ENCODE peak calls at places on chromosomes 11 and 22, in ten cellular contexts. V is NCI-H1092 treated with DMSO at 0.1 percent for 48 hours, U is renal cortical epithelial cell, N is choroid plexus epithelial cell, A is mucosa of descending colon, S is thoracic aorta, G is RPMI8226, M is lower leg skin, D is AG09319, R is cardiac septum. F is an unnamed sample.
A peak's percentile ranks its signal among the peaks of the same experiment; 100 is the strongest.

GRCh38 chr11:68067991-68068390 is 29.2 kb downstream of the TCIRG1 start:
- DNase-seq in V (no peak), U (no peak), N (no peak), A (no peak), S (no peak), G (no peak), M (no peak), D (no peak), R (no peak), F (no peak)

GRCh38 chr11:3796796-3797328 is 492 bp downstream of the NUP98 start:
- DNase-seq in V (peak; percentile 38), U (no peak), N (no peak), A (no peak), S (no peak), G (no peak), M (no peak), D (no peak), R (no peak), F (peak; percentile 63)

GRCh38 chr11:19953909-19954308 is 206.4 kb downstream of the DBX1 start:
- DNase-seq in V (peak; percentile 62), U (peak; percentile 93), N (peak; percentile 94), A (no peak), S (no peak), G (no peak), M (no peak), D (no peak), R (no peak), F (peak; percentile 36)

GRCh38 chr11:8375460-8375859 is 111.8 kb upstream of the LMO1 start:
- DNase-seq in V (no peak), U (no peak), N (no peak), A (no peak), S (no peak), G (no peak), M (no peak), D (no peak), R (no peak), F (no peak)

GRCh38 chr22:48305726-48306235 is 1521.9 kb downstream of the BRD1 start:
- DNase-seq in V (no peak), U (no peak), N (no peak), A (no peak), S (no peak), G (no peak), M (no peak), D (no peak), R (peak; percentile 61), F (no peak)

GRCh38 chr11:76670475-76671235 is at the start of gene LRRC32:
- DNase-seq in V (peak; percentile 22), U (no peak), N (peak; percentile 42), A (peak; percentile 72), S (no peak), G (no peak), M (peak; percentile 92), D (no peak), R (peak; percentile 86), F (no peak)

GRCh38 chr11:122163420-122163819 is 47.4 kb upstream of the BLID start:
- DNase-seq in V (no peak), U (no peak), N (peak; percentile 81), A (no peak), S (no peak), G (no peak), M (no peak), D (no peak), R (no peak), F (no peak)

GRCh38 chr11:75450826-75451783 is 18.1 kb upstream of the KLHL35 start:
- DNase-seq in V (no peak), U (no peak), N (no peak), A (peak; percentile 47), S (no peak), G (peak; percentile 61), M (no peak), D (no peak), R (no peak), F (no peak)

GRCh38 chr22:32533265-32534068 is 58.9 kb downstream of the FBXO7 start:
- DNase-seq in V (no peak), U (no peak), N (peak; percentile 26), A (no peak), S (no peak), G (no peak), M (no peak), D (no peak), R (peak; percentile 67), F (no peak)

GRCh38 chr11:100709233-100709999 is 22.3 kb downstream of the ARHGAP42 start:
- DNase-seq in V (no peak), U (peak; percentile 47), N (peak; percentile 59), A (no peak), S (no peak), G (no peak), M (no peak), D (no peak), R (no peak), F (no peak)

GRCh38 chr22:20653795-20654342 is 120.0 kb upstream of the SERPIND1 start:
- DNase-seq in V (no peak), U (no peak), N (no peak), A (no peak), S (no peak), G (no peak), M (peak; percentile 57), D (no peak), R (no peak), F (no peak)

GRCh38 chr22:49582171-49582570 is 245.5 kb downstream of the BRD1 start:
- DNase-seq in V (no peak), U (no peak), N (no peak), A (no peak), S (no peak), G (no peak), M (no peak), D (no peak), R (no peak), F (no peak)

GRCh38 chr22:19779011-19779421 is 18.4 kb downstream of the TBX1 start:
- DNase-seq in V (no peak), U (no peak), N (no peak), A (no peak), S (no peak), G (no peak), M (no peak), D (no peak), R (no peak), F (no peak)

GRCh38 chr11:117273550-117274289 is 17.4 kb upstream of the BACE1-AS start:
- DNase-seq in V (no peak), U (no peak), N (peak; percentile 92), A (no peak), S (no peak), G (no peak), M (no peak), D (peak; percentile 10), R (no peak), F (no peak)

F was measured in SW 1271.